ENCODE peak calls at places on chromosome 15, in seven cellular contexts. F is IMR-90, I is mesendoderm, U is neuronal stem cell, A is mesenchymal stem cell, M is H1, J is H9. Y is an unnamed sample. For H3K4me1, the result is how much of the 10 kb centered on the place peaks cover.

GRCh38 chr15:69648215-69648614 is 195.6 kb downstream of the RPLP1 start:
- DNase-seq in F (no peak), I (peak), U (no peak), A (peak), M (no peak), J (peak), Y (no peak)

GRCh38 chr15:72818632-72819031 is 35.1 kb upstream of the ADPGK start:
- DNase-seq in F (no peak), I (no peak), U (no peak), A (no peak), M (no peak), J (no peak), Y (no peak)

GRCh38 chr15:40787344-40787841 is 17.6 kb downstream of the C15orf62 start:
- DNase-seq in F (peak), I (peak), U (no peak), A (peak), M (peak), J (peak), Y (peak)

GRCh38 chr15:51191766-51192165 is 97.1 kb upstream of the TNFAIP8L3 start:
- DNase-seq in F (no peak), I (peak), U (no peak), A (no peak), M (no peak), J (no peak), Y (no peak)

GRCh38 chr15:45307230-45307924 is 55.3 kb downstream of the SLC28A2 start:
- DNase-seq in F (peak), I (no peak), U (no peak), A (peak), M (no peak), J (no peak), Y (no peak)

GRCh38 chr15:69085325-69086081 is 71.0 kb downstream of the NOX5 start:
- DNase-seq in F (no peak), I (no peak), U (no peak), A (no peak), M (no peak), J (no peak), Y (no peak)

GRCh38 chr15:28125673-28126651 is 26.8 kb upstream of the OCA2 start:
- DNase-seq in F (peak), I (peak), U (peak), A (peak), M (no peak), J (no peak), Y (peak)

GRCh38 chr15:53808058-53808703 is 48.7 kb upstream of the WDR72 start:
- DNase-seq in F (no peak), I (no peak), U (no peak), A (peak), M (no peak), J (no peak), Y (peak)

GRCh38 chr15:35665855-35666536 is 120.0 kb upstream of the DPH6 start:
- DNase-seq in F (no peak), I (no peak), U (no peak), A (no peak), M (no peak), J (no peak), Y (no peak)

GRCh38 chr15:71800835-71801745 is 9.3 kb upstream of the NR2E3 start:
- DNase-seq in F (peak), I (peak), U (peak), A (peak), M (peak), J (no peak), Y (peak)

GRCh38 chr15:94460624-94461023 is 229.3 kb downstream of the MCTP2 start:
- DNase-seq in F (no peak), I (no peak), U (peak), A (no peak), M (no peak), J (no peak), Y (no peak)

GRCh38 chr15:36066757-36067156 is 512.7 kb upstream of the CDIN1 start:
- DNase-seq in F (no peak), I (no peak), U (no peak), A (no peak), M (no peak), J (no peak), Y (no peak)

GRCh38 chr15:73265536-73266153 is 103.1 kb downstream of the HCN4 start:
- DNase-seq in F (peak), I (peak), U (peak), A (peak), M (no peak), J (peak), Y (peak)

GRCh38 chr15:101613130-101614000 is 38.8 kb downstream of the TM2D3 start:
- DNase-seq in F (peak), I (no peak), U (no peak), A (peak), M (no peak), J (no peak), Y (peak)

GRCh38 chr15:68299436-68299835 is 21.9 kb downstream of the FEM1B start:
- DNase-seq in F (no peak), I (no peak), U (no peak), A (no peak), M (no peak), J (no peak), Y (no peak)

GRCh38 chr15:100094127-100094510 is 247.7 kb downstream of the ADAMTS17 start:
- DNase-seq in F (no peak), I (no peak), U (no peak), A (no peak), M (no peak), J (no peak), Y (no peak)

GRCh38 chr15:90837052-90837621 is 31.3 kb upstream of the FURIN start:
- DNase-seq in F (no peak), I (no peak), U (no peak), A (peak), M (no peak), J (no peak), Y (peak)

GRCh38 chr15:90261811-90262210 is 3.7 kb upstream of the NGRN start:
- DNase-seq in F (peak), I (no peak), U (no peak), A (peak), M (no peak), J (no peak), Y (peak)

GRCh38 chr15:36414670-36415069 is 164.8 kb upstream of the CDIN1 start:
- DNase-seq in F (peak), I (no peak), U (no peak), A (peak), M (no peak), J (no peak), Y (no peak)

GRCh38 chr15:40047413-40048154 is 8.6 kb upstream of the SRP14 start:
- DNase-seq in F (peak), I (no peak), U (no peak), A (peak), M (no peak), J (no peak), Y (peak)

GRCh38 chr15:98785408-98785795 is 137.1 kb downstream of the IGF1R start:
- DNase-seq in F (no peak), I (no peak), U (no peak), A (no peak), M (no peak), J (no peak), Y (peak)

GRCh38 chr15:80456517-80457497 is 52.6 kb downstream of the ARNT2 start:
- DNase-seq in F (peak), I (no peak), U (no peak), A (peak), M (no peak), J (no peak), Y (no peak)

GRCh38 chr15:44735482-44736260 is 657 bp upstream of the TRIM69 start:
- DNase-seq in F (peak), I (peak), U (no peak), A (peak), M (no peak), J (no peak), Y (peak)

GRCh38 chr15:35139822-35140221 is 54.7 kb upstream of the NANOGP8 start:
- DNase-seq in F (no peak), I (no peak), U (no peak), A (no peak), M (no peak), J (no peak), Y (no peak)

GRCh38 chr15:73140154-73140553 is 87.9 kb downstream of the NEO1 start:
- DNase-seq in F (no peak), I (no peak), U (no peak), A (no peak), M (no peak), J (no peak), Y (no peak)

GRCh38 chr15:31469801-31470545 is 143.3 kb downstream of the KLF13 start:
- DNase-seq in F (no peak), I (no peak), U (no peak), A (no peak), M (no peak), J (peak), Y (no peak)

GRCh38 chr15:100879461-100880138 is at the start of gene ALDH1A3:
- DNase-seq in F (peak), I (no peak), U (no peak), A (peak), M (no peak), J (peak), Y (peak)

GRCh38 chr15:32105258-32106248 is 75.2 kb downstream of the CHRNA7 start:
- DNase-seq in F (no peak), I (no peak), U (no peak), A (no peak), M (no peak), J (no peak), Y (no peak)

GRCh38 chr15:52658955-52659354 is 20.2 kb downstream of the ATOSA start:
- DNase-seq in F (no peak), I (no peak), U (no peak), A (no peak), M (no peak), J (no peak), Y (no peak)

GRCh38 chr15:91553455-91553854 is 300.1 kb upstream of the SLCO3A1 start:
- DNase-seq in F (no peak), I (no peak), U (no peak), A (no peak), M (no peak), J (no peak), Y (no peak)

GRCh38 chr15:99921086-99921485 is 187.8 kb upstream of the LYSMD4 start:
- DNase-seq in F (no peak), I (no peak), U (no peak), A (no peak), M (no peak), J (no peak), Y (no peak)

GRCh38 chr15:64045774-64046346 is 425 bp downstream of the DAPK2 start:
- DNase-seq in F (no peak), I (no peak), U (peak), A (no peak), M (no peak), J (peak), Y (peak)

DNA sequence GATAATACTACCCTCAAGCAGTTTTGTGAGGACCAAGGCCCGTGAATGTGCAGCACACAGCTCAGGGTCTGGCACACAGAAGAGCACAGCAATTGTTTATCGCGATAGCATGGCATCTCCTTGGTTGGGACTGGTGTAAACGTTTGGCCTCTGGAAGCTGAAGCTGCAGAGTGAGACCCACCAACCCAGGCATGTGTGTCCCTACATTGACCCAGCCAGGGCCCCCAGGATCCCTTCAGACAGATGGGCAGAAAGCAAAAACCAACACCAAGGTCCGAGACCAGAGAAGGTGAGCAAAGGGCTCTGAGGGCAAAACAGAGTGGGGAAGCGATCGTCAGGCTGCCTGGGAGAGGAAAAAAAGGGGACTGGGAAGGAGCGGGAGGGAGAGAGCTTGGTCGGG is 12.6 kb upstream of the PSTPIP1 start:
- DNase-seq in F (no peak), I (no peak), U (no peak), A (no peak), M (no peak), J (no peak), Y (no peak)
- H3K4me1 ChIP-seq in F (under half), I (under half), U (under half), A (under half), M (under half), J (under half), Y (under half)

DNA sequence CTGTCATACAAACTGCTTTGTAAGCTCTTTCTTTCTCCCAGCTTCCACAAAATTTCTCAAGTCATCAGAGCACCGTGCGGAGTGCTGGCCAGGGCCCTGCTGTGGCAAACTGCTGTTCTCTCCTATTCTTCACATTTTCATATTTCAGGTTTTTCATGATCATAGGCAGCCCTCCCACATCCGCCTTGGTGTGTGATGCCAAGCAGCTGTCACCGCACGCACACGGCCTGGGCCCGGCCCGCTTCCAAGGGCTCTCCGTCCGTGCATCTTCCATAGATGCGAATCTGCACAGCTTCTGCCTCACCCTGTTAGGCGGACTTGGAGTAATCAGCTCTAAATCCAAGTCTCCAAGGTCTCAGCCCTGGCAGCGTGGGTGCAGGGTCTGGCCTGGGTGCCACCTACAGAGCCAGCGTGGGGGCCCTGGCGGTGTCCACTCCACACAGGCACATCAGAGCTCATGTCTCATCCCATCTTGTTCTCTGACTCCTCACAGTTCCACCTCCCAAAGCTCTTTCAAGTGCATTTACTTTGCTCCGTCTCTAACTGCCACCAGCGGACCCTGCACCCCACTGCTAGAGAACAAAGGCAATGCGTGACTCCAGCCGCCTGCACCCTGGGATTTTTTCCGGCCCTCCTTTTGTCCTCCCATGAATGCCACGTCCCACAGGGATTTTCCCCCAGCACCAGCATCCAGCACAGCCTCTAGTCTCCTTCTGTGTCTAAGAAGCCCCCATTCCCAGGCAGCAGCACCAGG is 27.2 kb downstream of the CYFIP1 start:
- DNase-seq in F (no peak), I (peak), U (peak), A (no peak), M (peak), J (peak), Y (no peak)
- H2AK5ac ChIP-seq in F (no peak), I (no peak), U (peak), A (no peak), M (no peak), J (no peak), Y (no peak)

DNA sequence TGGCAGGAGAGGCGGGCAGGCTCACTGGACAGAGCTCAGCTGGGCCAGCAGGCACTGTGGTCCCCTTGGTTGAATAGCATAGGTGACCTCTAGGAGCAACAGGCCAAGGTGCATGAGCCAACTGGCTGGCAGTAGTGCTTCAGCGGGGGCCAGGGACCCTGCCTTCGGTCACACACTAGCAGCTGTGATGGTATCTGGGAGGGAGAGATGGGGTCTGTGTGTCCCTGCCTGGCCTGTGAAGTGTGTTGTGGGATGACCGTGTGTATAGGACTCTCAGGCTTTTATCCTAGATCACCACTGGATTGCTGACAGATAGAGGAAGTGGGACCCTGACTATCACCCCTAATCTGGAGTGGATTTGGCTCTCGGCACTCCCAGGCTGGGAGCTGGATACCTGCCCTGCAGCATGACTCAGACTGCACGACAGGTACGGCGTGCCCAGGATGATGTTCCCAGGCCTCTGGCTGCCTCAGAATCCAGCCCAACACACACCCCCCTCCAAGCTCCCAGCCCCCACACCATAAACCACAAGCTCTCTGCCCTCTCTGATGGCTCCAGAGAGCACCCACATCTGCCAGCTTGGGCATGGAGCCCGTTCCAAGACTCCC is 7.8 kb downstream of the RPS17 start:
- DNase-seq in F (no peak), I (no peak), U (no peak), A (no peak), M (no peak), J (peak), Y (no peak)
- H3K23ac ChIP-seq in F (no peak), I (no peak), U (no peak), A (no peak), M (no peak), J (no peak), Y (no peak)

DNA sequence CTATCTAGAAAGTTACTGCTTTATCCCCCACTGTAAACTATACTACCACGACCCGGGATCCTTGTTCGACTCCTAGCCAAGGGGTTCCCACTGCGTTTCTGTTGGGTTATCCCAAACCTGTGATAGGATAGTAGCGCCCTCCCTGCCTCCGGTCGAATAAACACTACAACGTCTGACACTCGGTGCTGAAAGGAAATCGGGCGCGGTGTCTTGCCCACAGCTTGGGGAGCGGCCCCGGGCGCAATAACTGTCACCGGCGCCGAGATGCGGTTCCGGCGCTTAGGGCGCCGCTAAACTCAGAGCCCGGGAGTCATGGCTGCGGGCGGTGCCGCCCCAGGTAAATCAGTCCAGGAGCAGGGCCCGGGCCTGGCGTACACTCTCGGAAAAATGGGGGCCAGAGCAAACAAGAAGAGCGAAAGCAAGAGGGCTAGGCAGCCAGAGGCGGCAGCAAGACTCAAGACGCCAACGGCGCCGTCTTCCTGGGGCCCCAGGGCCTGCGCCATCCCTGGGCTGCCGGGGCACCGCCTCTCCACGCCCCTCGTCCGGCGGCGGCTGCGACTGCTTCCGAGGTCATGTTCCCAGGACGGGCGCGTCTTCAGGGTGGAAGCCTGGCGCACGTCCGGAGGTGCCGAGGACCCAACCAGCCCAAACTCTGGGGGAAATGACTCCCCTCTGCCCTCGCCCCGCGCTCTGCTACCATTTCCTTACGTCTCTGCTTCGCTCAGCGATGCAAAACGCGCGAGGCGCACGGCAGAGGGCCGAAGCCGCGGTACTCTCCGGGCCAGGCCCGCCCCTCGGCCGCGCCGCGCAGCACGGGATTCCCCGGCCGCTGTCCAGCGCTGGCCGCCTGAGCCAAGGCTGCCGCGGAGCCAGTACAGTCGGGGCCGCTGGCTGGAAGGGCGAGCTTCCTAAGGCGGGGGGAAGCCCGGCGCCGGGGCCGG is at the start of gene DUT:
- DNase-seq in F (peak), I (peak), U (peak), A (peak), M (no peak), J (peak), Y (peak)
- H3K4me1 ChIP-seq in F (under half), I (under half), U (under half), A (under half), M (under half), J (under half), Y (under half)

DNA sequence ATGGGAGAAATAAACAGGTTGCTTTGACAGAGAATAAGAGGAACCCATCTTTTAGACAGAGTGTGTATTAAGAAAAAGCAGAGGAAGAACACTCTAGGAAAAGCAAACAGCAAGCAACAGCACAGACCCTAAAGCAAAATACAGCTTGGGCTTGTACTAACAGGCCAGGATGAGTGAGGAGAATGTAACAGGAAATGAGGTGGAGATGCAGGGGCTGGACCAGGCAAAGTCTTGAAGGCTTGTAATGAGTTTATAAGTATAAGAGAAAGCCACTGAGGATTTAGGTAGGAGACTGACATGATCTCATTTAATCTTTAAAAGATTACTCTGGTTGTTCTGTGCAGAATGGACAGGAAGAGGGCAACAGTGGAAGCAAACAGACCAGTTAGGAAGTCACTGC is 4.9 kb downstream of the UBR1 start:
- DNase-seq in F (no peak), I (no peak), U (no peak), A (no peak), M (no peak), J (no peak), Y (no peak)
- H2AK5ac ChIP-seq in F (no peak), I (no peak), U (no peak), A (no peak), M (no peak), J (no peak), Y (no peak)

DNA sequence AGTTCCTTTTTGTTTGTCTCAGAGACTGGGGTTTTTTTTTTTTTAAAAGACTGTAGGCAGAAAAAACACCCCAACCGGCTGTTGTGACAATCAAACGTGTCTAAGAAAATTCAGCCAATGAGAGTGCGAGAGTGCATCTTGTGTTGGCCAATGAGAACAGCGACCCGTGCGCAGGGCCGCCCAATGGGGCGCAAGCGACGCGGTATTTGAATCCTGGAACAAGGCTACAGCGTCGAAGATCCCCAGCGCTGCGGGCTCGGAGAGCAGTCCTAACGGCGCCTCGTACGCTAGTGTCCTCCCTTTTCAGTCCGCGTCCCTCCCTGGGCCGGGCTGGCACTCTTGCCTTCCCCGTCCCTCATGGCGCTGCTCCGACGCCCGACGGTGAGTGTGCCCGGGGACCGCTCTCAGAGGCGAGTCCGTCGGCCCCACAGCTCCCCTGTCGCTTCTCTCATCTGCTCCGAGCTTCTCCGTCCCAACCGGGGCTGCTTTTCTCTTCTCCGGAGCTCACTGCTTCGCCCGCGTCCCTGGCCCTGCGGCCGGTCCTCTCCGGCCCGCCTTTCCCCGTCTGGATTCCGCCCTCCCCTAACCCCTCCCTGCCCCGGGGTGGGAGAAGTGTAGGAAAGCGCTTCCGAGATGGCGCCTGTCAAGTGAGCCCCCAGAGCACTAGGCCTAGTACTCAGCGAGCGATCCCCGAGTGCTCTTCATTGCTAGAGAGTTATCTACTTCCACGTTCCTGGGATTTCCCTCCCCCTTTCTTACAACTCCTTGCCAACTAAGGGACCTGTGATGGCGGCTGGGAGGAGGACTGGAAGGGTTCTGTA is at the start of gene CCNB2:
- DNase-seq in F (peak), I (peak), U (peak), A (peak), M (peak), J (peak), Y (peak)
- H3K23ac ChIP-seq in F (peak), I (no peak), U (peak), A (no peak), M (no peak), J (no peak), Y (no peak)